ENCODE peak calls at places on chromosomes 13 and 19, in four cellular contexts. G, Y, T and K are unnamed samples.

GRCh38 chr19:4583961-4584669 is 24.6 kb upstream of the SEMA6B start:
- DNase-seq in Y (no peak), G (no peak), T (peak), K (no peak)

GRCh38 chr13:112333756-112334543 is 42.2 kb upstream of the SPACA7 start:
- DNase-seq in G (no peak), Y (no peak), T (no peak), K (peak)

GRCh38 chr13:112978561-112979405 is 9.8 kb downstream of the MCF2L start:
- DNase-seq in G (no peak), T (no peak), Y (no peak), K (no peak)

GRCh38 chr13:60572003-60572792 is 175.2 kb downstream of the TDRD3 start:
- DNase-seq in T (no peak), G (no peak), Y (no peak), K (peak)

GRCh38 chr13:95150555-95150954 is 150.7 kb downstream of the ABCC4 start:
- DNase-seq in T (no peak), G (no peak), Y (no peak), K (no peak)

GRCh38 chr19:1434577-1435060 is 3.6 kb upstream of the RPS15 start:
- DNase-seq in G (no peak), Y (no peak), T (no peak), K (no peak)

GRCh38 chr13:83295684-83296083 is 586.6 kb downstream of the SLITRK1 start:
- DNase-seq in G (no peak), Y (no peak), T (no peak), K (no peak)

GRCh38 chr13:102000764-102001163 is 401.1 kb downstream of the FGF14 start:
- DNase-seq in G (no peak), Y (no peak), T (no peak), K (no peak)

GRCh38 chr13:30493670-30494381 is 28.1 kb upstream of the HMGB1 start:
- DNase-seq in Y (no peak), T (no peak), G (no peak), K (no peak)

GRCh38 chr13:46598820-46599180 is 45.8 kb downstream of the LRCH1 start:
- DNase-seq in Y (no peak), G (no peak), T (no peak), K (no peak)

GRCh38 chr19:1998712-1999708 is 16.5 kb downstream of the BTBD2 start:
- DNase-seq in G (no peak), T (no peak), Y (no peak), K (no peak)

GRCh38 chr13:39273953-39274352 is 235.7 kb downstream of the NHLRC3 start:
- DNase-seq in G (no peak), Y (no peak), T (no peak), K (peak)

GRCh38 chr19:13974073-13974472 is 21.8 kb downstream of the DCAF15 start:
- DNase-seq in G (no peak), T (peak), Y (no peak), K (peak)

GRCh38 chr19:3302755-3303154 is 63.6 kb upstream of the NFIC start:
- DNase-seq in T (no peak), G (no peak), Y (no peak), K (no peak)

GRCh38 chr13:88948501-88948900 is 1277.3 kb downstream of the SLITRK5 start:
- DNase-seq in Y (no peak), G (no peak), T (no peak), K (no peak)

GRCh38 chr13:25981060-25981459 is 70.8 kb downstream of the SHISA2 start:
- DNase-seq in T (no peak), Y (no peak), G (no peak), K (no peak)

GRCh38 chr13:77375554-77375953 is 48.7 kb upstream of the MYCBP2 start:
- DNase-seq in G (no peak), Y (no peak), T (no peak), K (no peak)

GRCh38 chr19:29630661-29631060 is 24.6 kb downstream of the POP4 start:
- DNase-seq in T (no peak), Y (no peak), G (peak), K (no peak)

GRCh38 chr13:80591978-80592377 is 251.1 kb upstream of the SPRY2 start:
- DNase-seq in T (no peak), Y (no peak), G (no peak), K (no peak)

GRCh38 chr19:18274303-18274775 is at the start of gene IQCN:
- DNase-seq in G (peak), T (no peak), Y (no peak), K (peak)

GRCh38 chr13:100269837-100270236 is 180.9 kb downstream of the PCCA start:
- DNase-seq in Y (peak), T (no peak), G (peak), K (no peak)

GRCh38 chr19:3095375-3096191 is 1.4 kb downstream of the GNA11 start:
- DNase-seq in T (peak), G (no peak), Y (no peak), K (peak)

GRCh38 chr13:113782472-113782871 is 23.4 kb downstream of the TMEM255B start:
- DNase-seq in T (no peak), Y (no peak), G (no peak), K (no peak)

GRCh38 chr19:2334426-2334825 is 5.9 kb downstream of the SPPL2B start:
- DNase-seq in G (no peak), Y (no peak), T (no peak), K (no peak)

GRCh38 chr13:92769064-92769463 is 457.5 kb upstream of the GPC6 start:
- DNase-seq in T (no peak), Y (no peak), G (no peak), K (no peak)

GRCh38 chr19:4878491-4878968 is 11.1 kb upstream of the PLIN3 start:
- DNase-seq in Y (no peak), G (no peak), T (no peak), K (no peak)

GRCh38 chr13:29810898-29811297 is 39.5 kb downstream of the UBL3 start:
- DNase-seq in Y (no peak), G (no peak), T (no peak), K (no peak)

GRCh38 chr19:21482863-21483276 is 22.5 kb upstream of the ZNF429 start:
- DNase-seq in G (peak), Y (peak), T (no peak), K (no peak)

GRCh38 chr13:39296193-39296592 is 257.9 kb downstream of the NHLRC3 start:
- DNase-seq in Y (no peak), T (no peak), G (no peak), K (no peak)

GRCh38 chr19:17348700-17349099 is 11.3 kb downstream of the GTPBP3 start:
- DNase-seq in G (peak), Y (peak), T (peak), K (no peak)

GRCh38 chr13:60838581-60838980 is 441.6 kb downstream of the TDRD3 start:
- DNase-seq in T (no peak), G (no peak), Y (no peak), K (no peak)

DNA sequence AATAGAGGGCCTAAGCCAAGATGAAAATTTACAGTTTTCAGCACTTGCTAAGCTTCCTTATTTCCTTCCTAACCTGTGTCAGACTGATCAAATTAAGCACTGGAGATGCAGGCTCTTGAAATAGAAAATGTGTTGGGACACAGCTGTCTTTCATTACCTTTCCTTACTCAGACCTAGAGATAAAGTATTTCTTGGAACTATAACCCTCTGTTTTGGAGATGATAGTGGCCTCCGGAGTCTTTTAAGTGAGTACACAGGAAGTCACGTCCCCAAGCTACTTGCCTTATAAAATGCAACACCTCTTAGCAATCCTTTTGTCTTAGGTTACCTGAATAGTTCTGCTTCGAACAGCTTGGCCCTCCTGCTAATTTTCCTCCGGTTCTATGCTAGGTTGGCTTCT is 12.4 kb upstream of the AKAP11 start:
- DNase-seq in Y (no peak), T (no peak), G (no peak), K (no peak)
- H3K27ac ChIP-seq in Y (no peak), T (no peak), G (no peak), K (no peak)

GRCh38 chr19:33473644-33474305 is 47.8 kb downstream of the PEPD start:
- DNase-seq in Y (no peak), G (no peak), T (no peak), K (peak)

GRCh38 chr19:33470686-33471085 is 50.9 kb downstream of the PEPD start:
- DNase-seq in G (no peak), T (no peak), Y (no peak), K (no peak)

GRCh38 chr19:33471111-33471996 is 50.2 kb downstream of the PEPD start:
- DNase-seq in Y (no peak), T (no peak), G (no peak), K (no peak)

GRCh38 chr19:33470040-33470330 is 51.6 kb downstream of the PEPD start:
- DNase-seq in G (no peak), Y (no peak), T (no peak), K (no peak)

DNA sequence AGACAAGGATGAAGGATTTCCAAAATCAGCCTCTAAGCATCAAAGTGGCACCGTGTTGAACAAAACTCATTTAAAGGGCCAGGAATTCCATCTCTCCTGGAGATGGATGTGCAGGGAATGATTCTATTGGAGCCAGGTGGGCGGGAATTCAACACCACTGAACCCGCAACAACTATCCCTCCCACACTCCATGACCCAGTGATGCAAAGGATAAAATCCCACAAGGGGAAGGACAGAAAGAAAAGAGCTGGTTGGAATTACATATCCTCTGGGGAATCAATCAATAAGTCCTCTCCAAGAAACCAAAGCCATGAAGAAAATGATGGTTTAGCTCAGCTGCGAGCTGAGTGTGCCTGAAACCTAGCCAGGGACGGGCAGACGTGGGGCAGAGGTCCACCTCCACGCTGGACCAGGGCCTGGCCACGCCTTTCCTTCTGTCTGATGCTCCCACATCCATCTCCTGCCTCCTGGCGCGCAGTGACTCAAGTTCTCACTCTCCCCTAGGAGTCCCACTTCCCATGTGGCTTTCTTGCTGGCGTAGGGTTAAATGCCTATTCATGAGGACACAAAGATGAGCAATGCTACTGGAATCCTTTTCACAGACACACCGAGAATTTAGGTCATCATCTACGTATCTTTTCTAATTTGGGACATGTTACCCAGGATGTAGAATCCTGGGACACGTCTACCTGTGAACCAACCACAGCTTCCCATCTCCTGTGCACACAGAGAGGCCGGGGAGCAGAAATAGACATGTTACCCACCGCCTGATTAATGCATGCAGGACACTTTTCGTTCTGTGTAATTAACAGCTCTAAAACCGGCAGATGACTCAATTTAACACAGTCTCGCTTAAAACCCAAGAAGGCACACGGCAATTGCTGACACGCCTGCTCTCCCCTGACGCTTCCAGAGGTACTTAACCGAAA is 48.6 kb downstream of the PEPD start:
- DNase-seq in T (no peak), Y (no peak), G (no peak), K (peak)
- H3K27ac ChIP-seq in T (no peak), Y (no peak), G (no peak), K (peak)

DNA sequence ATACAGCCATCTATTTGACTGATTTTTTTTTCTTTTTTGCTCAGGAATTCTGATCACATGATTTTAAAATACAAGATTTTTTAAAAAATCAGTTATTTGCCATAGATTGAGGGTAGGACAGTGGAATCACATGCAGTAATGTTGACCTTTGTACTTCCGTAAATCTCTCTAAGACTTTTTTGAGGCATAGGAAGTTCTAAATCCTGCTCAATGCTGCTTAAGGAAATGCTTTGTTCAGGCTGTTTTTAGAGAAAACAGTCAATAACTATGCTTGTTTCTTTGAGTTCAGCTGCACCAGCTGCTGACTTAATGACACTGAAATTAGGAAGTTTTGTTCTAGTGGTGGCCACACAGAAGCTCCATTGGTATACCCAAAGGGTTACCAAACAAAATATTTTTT is 61.0 kb downstream of the KLF12 start:
- DNase-seq in Y (no peak), T (no peak), G (no peak), K (no peak)
- H3K27ac ChIP-seq in Y (no peak), T (no peak), G (no peak), K (no peak)

GRCh38 chr19:55461259-55461973 is at the start of gene ISOC2:
- DNase-seq in G (peak), Y (peak), T (peak), K (peak)
- H3K27ac ChIP-seq in G (peak), Y (peak), T (peak), K (peak)

GRCh38 chr19:58056861-58057260 is 2.2 kb upstream of the ZNF135 start:
- DNase-seq in G (no peak), Y (no peak), T (no peak), K (no peak)
- H3K27ac ChIP-seq in G (no peak), Y (no peak), T (no peak), K (no peak)

GRCh38 chr13:98483636-98484288 is 93.1 kb downstream of the STK24 start:
- DNase-seq in T (no peak), Y (no peak), G (no peak), K (no peak)
- H3K27ac ChIP-seq in T (peak), Y (peak), G (peak), K (peak)

DNA sequence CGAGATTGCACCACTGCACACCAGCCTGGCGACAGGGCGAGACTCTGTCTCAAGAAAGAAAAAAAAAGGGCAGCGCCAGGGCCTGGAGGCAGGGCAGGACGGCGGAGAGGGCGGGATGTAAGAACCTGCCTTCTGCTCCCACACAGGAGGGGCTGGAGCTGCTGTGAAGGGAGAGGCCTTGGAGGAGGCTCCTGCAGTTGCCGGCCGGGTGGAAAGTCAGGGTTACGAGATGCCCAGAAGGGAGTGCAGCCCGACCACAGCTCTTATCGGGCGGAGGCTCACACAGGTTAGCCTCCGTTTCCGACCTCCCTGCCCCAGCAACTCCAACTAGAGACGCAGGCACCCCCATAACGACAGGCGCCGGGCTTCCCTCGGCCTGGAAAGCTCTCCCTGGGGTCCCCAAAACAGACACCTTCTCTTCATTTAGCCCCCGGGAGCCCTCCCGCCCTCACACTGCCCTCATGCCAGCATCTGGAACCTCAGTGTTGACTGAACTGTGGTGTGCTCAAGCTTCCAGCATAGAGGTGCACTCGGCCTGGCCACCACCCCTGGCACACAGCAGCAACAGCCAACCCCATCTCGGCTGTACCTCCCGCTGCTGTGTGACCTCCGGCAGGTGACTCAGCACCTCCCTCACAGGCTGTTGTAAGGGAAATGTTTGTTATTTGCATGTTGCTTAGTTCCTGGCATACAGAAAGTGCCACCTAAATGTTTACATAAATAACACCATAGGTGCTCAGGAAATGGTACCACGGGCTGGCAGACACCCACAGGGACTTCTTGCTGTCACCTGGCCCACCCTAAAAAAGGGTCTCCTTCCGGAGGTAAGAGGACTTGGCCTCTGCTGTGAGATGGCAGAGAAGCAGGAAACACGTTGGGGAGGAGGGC is 1.3 kb downstream of the PLPP2 start:
- DNase-seq in G (no peak), T (no peak), Y (no peak), K (peak)
- H3K27ac ChIP-seq in G (no peak), T (no peak), Y (peak), K (peak)

DNA sequence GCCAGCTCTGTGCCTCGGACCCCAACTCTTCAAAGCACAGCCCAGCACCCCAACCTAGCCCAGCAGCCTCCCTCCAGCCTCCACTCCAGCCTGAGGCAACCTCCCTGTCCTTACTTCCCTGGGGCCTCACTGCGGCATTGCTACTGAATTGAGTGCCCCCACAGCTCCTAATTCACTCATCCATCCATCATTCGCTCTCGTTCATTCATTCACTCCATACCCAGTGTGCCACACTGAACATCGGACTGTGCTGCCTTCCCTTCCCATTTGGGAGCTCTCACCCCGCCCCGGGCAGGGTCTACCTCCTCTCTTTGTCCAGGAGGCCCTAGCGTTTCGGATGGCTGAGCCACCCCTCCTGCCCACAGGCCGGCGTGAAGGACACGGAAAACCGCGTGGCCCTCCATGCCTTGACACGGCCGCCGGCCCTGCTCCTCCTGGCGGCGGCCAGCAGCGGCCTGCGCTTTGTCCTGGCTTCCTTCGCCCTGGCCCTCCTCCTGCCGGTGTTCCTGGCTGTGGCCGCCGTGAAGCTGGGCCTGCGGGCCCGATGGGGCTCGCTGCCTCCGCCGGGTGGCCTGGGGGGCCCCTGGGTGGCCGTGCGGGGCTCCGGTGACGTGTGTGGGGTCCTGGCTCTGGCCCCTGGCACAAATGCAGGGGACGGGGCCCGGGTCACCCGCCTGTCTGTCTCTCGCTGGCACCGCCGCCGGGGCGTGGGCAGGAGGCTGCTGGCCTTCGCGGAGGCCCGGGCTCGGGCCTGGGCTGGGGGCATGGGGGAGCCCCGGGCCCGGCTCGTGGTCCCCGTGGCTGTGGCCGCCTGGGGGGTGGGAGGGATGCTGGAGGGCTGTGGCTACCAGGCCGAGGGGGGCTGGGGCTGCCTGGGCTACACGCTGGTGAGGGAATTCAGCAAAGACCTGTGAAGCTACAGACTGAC is 1.3 kb downstream of the NAT14 start:
- DNase-seq in Y (no peak), T (no peak), G (peak), K (no peak)
- H3K27ac ChIP-seq in Y (peak), T (peak), G (peak), K (peak)

GRCh38 chr19:6416658-6417405 is 7.8 kb downstream of the KHSRP start:
- DNase-seq in G (no peak), Y (no peak), T (no peak), K (no peak)
- H3K27ac ChIP-seq in G (no peak), Y (no peak), T (no peak), K (peak)

DNA sequence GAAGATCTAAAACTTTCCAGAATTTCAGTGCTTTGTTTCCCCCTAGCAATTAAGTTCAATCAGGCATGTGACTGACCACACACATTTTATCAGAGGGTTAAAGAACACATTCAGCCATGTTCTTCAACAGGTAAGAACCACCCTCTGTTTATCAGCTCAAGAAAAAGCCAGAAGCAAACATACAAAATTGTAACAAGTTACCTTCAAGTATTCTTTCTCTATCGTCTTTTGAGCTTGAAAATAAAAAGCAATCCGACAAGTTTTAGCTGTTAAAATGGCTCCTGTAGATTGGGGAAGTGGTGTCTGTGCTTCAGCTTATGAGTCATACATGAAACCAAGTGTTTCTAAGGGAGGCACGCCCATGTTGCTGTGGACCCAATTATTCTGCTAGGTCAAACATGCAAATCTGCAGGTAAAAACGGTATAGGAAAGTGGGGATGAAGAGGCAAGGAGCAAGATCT is at the start of gene ELF1:
- DNase-seq in T (no peak), G (no peak), Y (peak), K (peak)
- H3K27ac ChIP-seq in T (no peak), G (peak), Y (peak), K (no peak)